ENCODE peak calls at places on chromosomes 1 and 21, in ten cellular contexts. One of them, this sample, is unnamed.

GRCh38 chr1:9198538-9199361 is 35.8 kb upstream of the H6PD start:
- DNase-seq in activated CD8-positive, alpha-beta T cell treated with anti-CD3 and anti-CD28 coated beads for 36 hours: peak
- DNase-seq in epithelial cell of esophagus: no peak
- DNase-seq in mammary epithelial cell: no peak
- DNase-seq in body of pancreas: no peak
- DNase-seq in brain microvascular endothelial cell: peak
- DNase-seq in GM10248: no peak
- DNase-seq in fibroblast of pulmonary artery: no peak
- DNase-seq in transverse colon: no peak
- DNase-seq in lower leg skin: no peak
- DNase-seq in this sample: no peak

GRCh38 chr1:162019436-162019835 is 4.2 kb downstream of the OLFML2B start:
- DNase-seq in GM10248: no peak
- DNase-seq in mammary epithelial cell: no peak
- DNase-seq in brain microvascular endothelial cell: no peak
- DNase-seq in fibroblast of pulmonary artery: no peak
- DNase-seq in activated CD8-positive, alpha-beta T cell treated with anti-CD3 and anti-CD28 coated beads for 36 hours: no peak
- DNase-seq in body of pancreas: no peak
- DNase-seq in epithelial cell of esophagus: no peak
- DNase-seq in lower leg skin: peak
- DNase-seq in transverse colon: no peak
- DNase-seq in this sample: no peak

GRCh38 chr1:94951509-94952208 is 24.7 kb upstream of the CNN3 start:
- DNase-seq in fibroblast of pulmonary artery: no peak
- DNase-seq in epithelial cell of esophagus: peak
- DNase-seq in activated CD8-positive, alpha-beta T cell treated with anti-CD3 and anti-CD28 coated beads for 36 hours: no peak
- DNase-seq in transverse colon: no peak
- DNase-seq in body of pancreas: no peak
- DNase-seq in brain microvascular endothelial cell: no peak
- DNase-seq in GM10248: no peak
- DNase-seq in mammary epithelial cell: peak
- DNase-seq in lower leg skin: no peak
- DNase-seq in this sample: no peak

GRCh38 chr1:156129687-156130577 is 15.4 kb downstream of the LMNA start:
- DNase-seq in activated CD8-positive, alpha-beta T cell treated with anti-CD3 and anti-CD28 coated beads for 36 hours: peak
- DNase-seq in lower leg skin: peak
- DNase-seq in epithelial cell of esophagus: peak
- DNase-seq in mammary epithelial cell: peak
- DNase-seq in brain microvascular endothelial cell: peak
- DNase-seq in transverse colon: peak
- DNase-seq in GM10248: peak
- DNase-seq in fibroblast of pulmonary artery: peak
- DNase-seq in body of pancreas: peak
- DNase-seq in this sample: peak

GRCh38 chr1:54844564-54844963 is 42.4 kb downstream of the DHCR24 start:
- DNase-seq in mammary epithelial cell: no peak
- DNase-seq in fibroblast of pulmonary artery: no peak
- DNase-seq in brain microvascular endothelial cell: no peak
- DNase-seq in body of pancreas: no peak
- DNase-seq in lower leg skin: peak
- DNase-seq in transverse colon: no peak
- DNase-seq in activated CD8-positive, alpha-beta T cell treated with anti-CD3 and anti-CD28 coated beads for 36 hours: no peak
- DNase-seq in GM10248: no peak
- DNase-seq in epithelial cell of esophagus: no peak
- DNase-seq in this sample: no peak

GRCh38 chr21:41715649-41716321 is 51.1 kb downstream of the RIPK4 start:
- DNase-seq in mammary epithelial cell: peak
- DNase-seq in brain microvascular endothelial cell: no peak
- DNase-seq in body of pancreas: peak
- DNase-seq in fibroblast of pulmonary artery: no peak
- DNase-seq in GM10248: no peak
- DNase-seq in transverse colon: peak
- DNase-seq in activated CD8-positive, alpha-beta T cell treated with anti-CD3 and anti-CD28 coated beads for 36 hours: no peak
- DNase-seq in epithelial cell of esophagus: peak
- DNase-seq in lower leg skin: no peak
- DNase-seq in this sample: no peak

GRCh38 chr1:36988311-36988710 is 46.0 kb downstream of the GRIK3 start:
- DNase-seq in body of pancreas: no peak
- DNase-seq in activated CD8-positive, alpha-beta T cell treated with anti-CD3 and anti-CD28 coated beads for 36 hours: no peak
- DNase-seq in brain microvascular endothelial cell: no peak
- DNase-seq in GM10248: no peak
- DNase-seq in lower leg skin: no peak
- DNase-seq in transverse colon: no peak
- DNase-seq in mammary epithelial cell: no peak
- DNase-seq in epithelial cell of esophagus: no peak
- DNase-seq in fibroblast of pulmonary artery: no peak
- DNase-seq in this sample: no peak

GRCh38 chr1:41358152-41358937 is 2.9 kb upstream of the FOXO6 start:
- DNase-seq in epithelial cell of esophagus: peak
- DNase-seq in activated CD8-positive, alpha-beta T cell treated with anti-CD3 and anti-CD28 coated beads for 36 hours: no peak
- DNase-seq in mammary epithelial cell: peak
- DNase-seq in GM10248: no peak
- DNase-seq in fibroblast of pulmonary artery: no peak
- DNase-seq in brain microvascular endothelial cell: no peak
- DNase-seq in body of pancreas: peak
- DNase-seq in lower leg skin: peak
- DNase-seq in transverse colon: no peak
- DNase-seq in this sample: no peak

GRCh38 chr1:95309031-95309459 is 75.0 kb downstream of the RWDD3 start:
- DNase-seq in epithelial cell of esophagus: peak
- DNase-seq in transverse colon: no peak
- DNase-seq in brain microvascular endothelial cell: peak
- DNase-seq in mammary epithelial cell: peak
- DNase-seq in lower leg skin: no peak
- DNase-seq in body of pancreas: no peak
- DNase-seq in activated CD8-positive, alpha-beta T cell treated with anti-CD3 and anti-CD28 coated beads for 36 hours: no peak
- DNase-seq in GM10248: no peak
- DNase-seq in fibroblast of pulmonary artery: peak
- DNase-seq in this sample: no peak

GRCh38 chr1:157691285-157691920 is 9.2 kb downstream of the FCRL3 start:
- DNase-seq in epithelial cell of esophagus: peak
- DNase-seq in lower leg skin: no peak
- DNase-seq in brain microvascular endothelial cell: peak
- DNase-seq in transverse colon: no peak
- DNase-seq in fibroblast of pulmonary artery: peak
- DNase-seq in mammary epithelial cell: peak
- DNase-seq in activated CD8-positive, alpha-beta T cell treated with anti-CD3 and anti-CD28 coated beads for 36 hours: no peak
- DNase-seq in GM10248: peak
- DNase-seq in body of pancreas: no peak
- DNase-seq in this sample: peak

GRCh38 chr1:6128276-6129081 is 51.6 kb downstream of the CHD5 start:
- DNase-seq in lower leg skin: no peak
- DNase-seq in GM10248: no peak
- DNase-seq in epithelial cell of esophagus: no peak
- DNase-seq in transverse colon: no peak
- DNase-seq in brain microvascular endothelial cell: no peak
- DNase-seq in mammary epithelial cell: no peak
- DNase-seq in fibroblast of pulmonary artery: no peak
- DNase-seq in body of pancreas: no peak
- DNase-seq in activated CD8-positive, alpha-beta T cell treated with anti-CD3 and anti-CD28 coated beads for 36 hours: no peak
- DNase-seq in this sample: no peak

DNA sequence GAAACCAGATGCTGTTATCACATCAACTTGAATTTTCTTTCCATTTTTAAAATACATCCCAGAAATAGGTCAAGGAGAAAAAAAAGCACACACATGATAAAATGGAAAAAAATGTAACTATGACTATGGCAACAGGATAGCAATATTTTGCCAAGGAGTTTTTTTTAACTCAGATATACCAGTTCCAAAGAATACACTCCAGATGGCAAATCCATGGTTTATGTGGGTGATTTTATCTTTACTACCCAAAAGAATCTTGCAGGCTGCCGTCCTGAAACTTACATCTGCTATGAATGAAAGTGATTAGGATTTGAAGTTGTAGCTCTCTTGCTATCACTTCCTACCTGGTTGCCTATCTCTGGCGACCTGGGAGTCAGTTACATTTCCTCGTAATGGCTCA is 91.0 kb upstream of the PLPPR4 start:
- DNase-seq in body of pancreas: no peak
- DNase-seq in epithelial cell of esophagus: no peak
- DNase-seq in GM10248: no peak
- DNase-seq in mammary epithelial cell: no peak
- DNase-seq in transverse colon: no peak
- DNase-seq in activated CD8-positive, alpha-beta T cell treated with anti-CD3 and anti-CD28 coated beads for 36 hours: no peak
- DNase-seq in brain microvascular endothelial cell: no peak
- DNase-seq in lower leg skin: no peak
- DNase-seq in fibroblast of pulmonary artery: no peak
- DNase-seq in this sample: no peak
- TF ChIP-seq CTCF in body of pancreas: no peak
- TF ChIP-seq CTCF in epithelial cell of esophagus: no peak
- TF ChIP-seq CTCF in GM10248: no peak
- TF ChIP-seq CTCF in mammary epithelial cell: no peak
- TF ChIP-seq CTCF in transverse colon: no peak
- TF ChIP-seq CTCF in activated CD8-positive, alpha-beta T cell treated with anti-CD3 and anti-CD28 coated beads for 36 hours: no peak
- TF ChIP-seq CTCF in brain microvascular endothelial cell: no peak
- TF ChIP-seq CTCF in lower leg skin: no peak
- TF ChIP-seq CTCF in fibroblast of pulmonary artery: no peak
- TF ChIP-seq CTCF in this sample: no peak

DNA sequence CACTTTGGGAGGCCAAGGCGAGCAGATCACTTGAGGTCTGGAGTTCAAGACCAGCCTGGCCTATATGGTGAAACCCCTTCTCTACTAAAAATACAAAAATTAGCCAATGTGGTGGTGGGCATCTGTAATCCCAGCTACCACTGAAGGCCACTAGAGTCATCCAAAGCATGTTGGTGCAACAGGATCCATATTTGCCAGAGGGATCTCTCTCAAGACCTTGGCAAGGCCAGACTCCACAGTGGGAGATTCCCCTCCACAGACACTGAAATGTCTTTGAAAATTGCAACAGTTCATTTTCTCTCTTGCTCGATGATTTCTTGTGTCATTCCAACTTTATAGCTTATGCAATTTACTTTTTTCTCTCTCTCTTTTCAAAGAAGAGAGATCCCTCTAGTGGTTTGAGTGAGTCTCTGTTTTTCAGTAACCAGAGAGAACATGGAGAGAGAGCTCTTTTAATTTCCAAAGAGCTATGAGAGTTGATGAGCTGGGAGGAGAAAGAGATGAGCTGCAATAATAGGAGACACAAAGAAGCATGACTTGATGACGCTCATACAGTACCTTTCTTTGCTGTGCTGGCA is 176.8 kb upstream of the USP25 start:
- DNase-seq in GM10248: no peak
- DNase-seq in brain microvascular endothelial cell: no peak
- DNase-seq in epithelial cell of esophagus: peak
- DNase-seq in activated CD8-positive, alpha-beta T cell treated with anti-CD3 and anti-CD28 coated beads for 36 hours: no peak
- DNase-seq in body of pancreas: no peak
- DNase-seq in transverse colon: no peak
- DNase-seq in mammary epithelial cell: peak
- DNase-seq in lower leg skin: no peak
- DNase-seq in fibroblast of pulmonary artery: peak
- DNase-seq in this sample: no peak
- TF ChIP-seq CTCF in GM10248: peak
- TF ChIP-seq CTCF in brain microvascular endothelial cell: peak
- TF ChIP-seq CTCF in epithelial cell of esophagus: peak
- TF ChIP-seq CTCF in activated CD8-positive, alpha-beta T cell treated with anti-CD3 and anti-CD28 coated beads for 36 hours: peak
- TF ChIP-seq CTCF in body of pancreas: peak
- TF ChIP-seq CTCF in transverse colon: peak
- TF ChIP-seq CTCF in mammary epithelial cell: peak
- TF ChIP-seq CTCF in lower leg skin: no peak
- TF ChIP-seq CTCF in fibroblast of pulmonary artery: peak
- TF ChIP-seq CTCF in this sample: no peak

GRCh38 chr1:225654277-225654597 is 1.3 kb upstream of the ENAH start:
- DNase-seq in GM10248: no peak
- DNase-seq in body of pancreas: no peak
- DNase-seq in epithelial cell of esophagus: no peak
- DNase-seq in lower leg skin: no peak
- DNase-seq in brain microvascular endothelial cell: peak
- DNase-seq in transverse colon: no peak
- DNase-seq in mammary epithelial cell: no peak
- DNase-seq in activated CD8-positive, alpha-beta T cell treated with anti-CD3 and anti-CD28 coated beads for 36 hours: no peak
- DNase-seq in fibroblast of pulmonary artery: no peak
- DNase-seq in this sample: no peak
- TF ChIP-seq CTCF in GM10248: no peak
- TF ChIP-seq CTCF in body of pancreas: no peak
- TF ChIP-seq CTCF in epithelial cell of esophagus: no peak
- TF ChIP-seq CTCF in lower leg skin: no peak
- TF ChIP-seq CTCF in brain microvascular endothelial cell: no peak
- TF ChIP-seq CTCF in transverse colon: no peak
- TF ChIP-seq CTCF in mammary epithelial cell: no peak
- TF ChIP-seq CTCF in activated CD8-positive, alpha-beta T cell treated with anti-CD3 and anti-CD28 coated beads for 36 hours: no peak
- TF ChIP-seq CTCF in fibroblast of pulmonary artery: no peak
- TF ChIP-seq CTCF in this sample: no peak

GRCh38 chr1:203528976-203529375 is 35.0 kb downstream of the OPTC start:
- DNase-seq in transverse colon: no peak
- DNase-seq in body of pancreas: no peak
- DNase-seq in lower leg skin: no peak
- DNase-seq in brain microvascular endothelial cell: no peak
- DNase-seq in activated CD8-positive, alpha-beta T cell treated with anti-CD3 and anti-CD28 coated beads for 36 hours: no peak
- DNase-seq in GM10248: no peak
- DNase-seq in epithelial cell of esophagus: no peak
- DNase-seq in fibroblast of pulmonary artery: no peak
- DNase-seq in mammary epithelial cell: no peak
- DNase-seq in this sample: no peak

GRCh38 chr1:203527013-203527412 is 33.1 kb downstream of the OPTC start:
- DNase-seq in mammary epithelial cell: no peak
- DNase-seq in epithelial cell of esophagus: no peak
- DNase-seq in body of pancreas: no peak
- DNase-seq in GM10248: no peak
- DNase-seq in activated CD8-positive, alpha-beta T cell treated with anti-CD3 and anti-CD28 coated beads for 36 hours: no peak
- DNase-seq in brain microvascular endothelial cell: no peak
- DNase-seq in fibroblast of pulmonary artery: no peak
- DNase-seq in lower leg skin: no peak
- DNase-seq in transverse colon: no peak
- DNase-seq in this sample: no peak

GRCh38 chr1:203526572-203526971 is 32.6 kb downstream of the OPTC start:
- DNase-seq in lower leg skin: no peak
- DNase-seq in body of pancreas: no peak
- DNase-seq in fibroblast of pulmonary artery: no peak
- DNase-seq in transverse colon: no peak
- DNase-seq in GM10248: no peak
- DNase-seq in epithelial cell of esophagus: peak
- DNase-seq in brain microvascular endothelial cell: no peak
- DNase-seq in mammary epithelial cell: no peak
- DNase-seq in activated CD8-positive, alpha-beta T cell treated with anti-CD3 and anti-CD28 coated beads for 36 hours: no peak
- DNase-seq in this sample: no peak

GRCh38 chr1:203525685-203526084 is 31.7 kb downstream of the OPTC start:
- DNase-seq in epithelial cell of esophagus: no peak
- DNase-seq in GM10248: no peak
- DNase-seq in brain microvascular endothelial cell: no peak
- DNase-seq in activated CD8-positive, alpha-beta T cell treated with anti-CD3 and anti-CD28 coated beads for 36 hours: no peak
- DNase-seq in transverse colon: no peak
- DNase-seq in mammary epithelial cell: no peak
- DNase-seq in fibroblast of pulmonary artery: no peak
- DNase-seq in lower leg skin: no peak
- DNase-seq in body of pancreas: no peak
- DNase-seq in this sample: no peak

DNA sequence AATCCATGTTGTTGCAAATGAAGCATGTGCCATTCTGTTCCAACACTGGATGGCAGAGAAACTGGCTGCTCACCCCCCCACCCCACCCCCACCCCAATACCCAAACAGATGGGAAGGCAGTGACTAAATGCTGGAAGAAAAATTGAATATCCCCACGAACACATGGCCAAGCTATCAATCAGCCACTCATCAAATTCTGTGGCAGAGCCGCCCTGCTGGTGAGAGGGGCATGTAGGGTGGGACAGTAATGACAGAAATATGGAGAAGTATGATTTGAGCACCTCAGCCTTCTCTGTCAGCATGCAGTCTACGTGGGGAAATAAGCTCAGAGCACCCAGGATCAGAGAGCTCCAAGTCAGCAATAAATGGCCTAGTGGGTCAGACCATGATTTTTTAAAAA is 34.1 kb downstream of the OPTC start:
- DNase-seq in epithelial cell of esophagus: no peak
- DNase-seq in activated CD8-positive, alpha-beta T cell treated with anti-CD3 and anti-CD28 coated beads for 36 hours: no peak
- DNase-seq in lower leg skin: no peak
- DNase-seq in body of pancreas: no peak
- DNase-seq in GM10248: no peak
- DNase-seq in fibroblast of pulmonary artery: no peak
- DNase-seq in brain microvascular endothelial cell: no peak
- DNase-seq in transverse colon: no peak
- DNase-seq in mammary epithelial cell: no peak
- DNase-seq in this sample: no peak
- TF ChIP-seq CTCF in epithelial cell of esophagus: no peak
- TF ChIP-seq CTCF in activated CD8-positive, alpha-beta T cell treated with anti-CD3 and anti-CD28 coated beads for 36 hours: no peak
- TF ChIP-seq CTCF in lower leg skin: no peak
- TF ChIP-seq CTCF in body of pancreas: no peak
- TF ChIP-seq CTCF in GM10248: no peak
- TF ChIP-seq CTCF in fibroblast of pulmonary artery: no peak
- TF ChIP-seq CTCF in brain microvascular endothelial cell: no peak
- TF ChIP-seq CTCF in transverse colon: no peak
- TF ChIP-seq CTCF in mammary epithelial cell: no peak
- TF ChIP-seq CTCF in this sample: no peak

This sample was measured in GM13976.